ENCODE peak calls at places on chromosomes 12 and 14, in six cellular contexts. One of them, this sample, is unnamed.

GRCh38 chr14:31592122-31592521 is 30.9 kb downstream of the NUBPL start:
- DNase-seq in WTC11: no peak
- DNase-seq in CD4-positive, alpha-beta T cell: no peak
- DNase-seq in colonic mucosa: no peak
- DNase-seq in lower leg skin: no peak
- DNase-seq in psoas muscle: no peak
- DNase-seq in this sample: no peak

GRCh38 chr14:102590667-102591099 is 1.8 kb upstream of the RCOR1 start:
- DNase-seq in WTC11: peak
- DNase-seq in CD4-positive, alpha-beta T cell: no peak
- DNase-seq in colonic mucosa: peak
- DNase-seq in lower leg skin: no peak
- DNase-seq in psoas muscle: peak
- DNase-seq in this sample: peak

GRCh38 chr14:101017209-101017608 is 113.7 kb upstream of the RTL1 start:
- DNase-seq in WTC11: no peak
- DNase-seq in CD4-positive, alpha-beta T cell: no peak
- DNase-seq in colonic mucosa: no peak
- DNase-seq in lower leg skin: no peak
- DNase-seq in psoas muscle: no peak
- DNase-seq in this sample: no peak

GRCh38 chr14:65850429-65851145 is 438.1 kb downstream of the FUT8 start:
- DNase-seq in WTC11: no peak
- DNase-seq in CD4-positive, alpha-beta T cell: peak
- DNase-seq in colonic mucosa: no peak
- DNase-seq in lower leg skin: peak
- DNase-seq in psoas muscle: no peak
- DNase-seq in this sample: no peak

GRCh38 chr12:76360316-76360715 is 12.1 kb upstream of the BBS10 start:
- DNase-seq in WTC11: no peak
- DNase-seq in CD4-positive, alpha-beta T cell: no peak
- DNase-seq in colonic mucosa: no peak
- DNase-seq in lower leg skin: peak
- DNase-seq in psoas muscle: no peak
- DNase-seq in this sample: no peak

GRCh38 chr14:66379116-66379515 is 107.1 kb upstream of the CCDC196 start:
- DNase-seq in WTC11: no peak
- DNase-seq in CD4-positive, alpha-beta T cell: no peak
- DNase-seq in colonic mucosa: no peak
- DNase-seq in lower leg skin: no peak
- DNase-seq in psoas muscle: no peak
- DNase-seq in this sample: no peak

GRCh38 chr14:33646692-33647260 is 304.1 kb downstream of the EGLN3 start:
- DNase-seq in WTC11: no peak
- DNase-seq in CD4-positive, alpha-beta T cell: no peak
- DNase-seq in colonic mucosa: no peak
- DNase-seq in lower leg skin: no peak
- DNase-seq in psoas muscle: no peak
- DNase-seq in this sample: no peak

GRCh38 chr12:124529595-124530276 is 37.7 kb downstream of the NCOR2 start:
- DNase-seq in WTC11: no peak
- DNase-seq in CD4-positive, alpha-beta T cell: no peak
- DNase-seq in colonic mucosa: no peak
- DNase-seq in lower leg skin: no peak
- DNase-seq in psoas muscle: no peak
- DNase-seq in this sample: no peak

GRCh38 chr12:51399893-51400292 is 8.7 kb upstream of the GALNT6 start:
- DNase-seq in WTC11: no peak
- DNase-seq in CD4-positive, alpha-beta T cell: no peak
- DNase-seq in colonic mucosa: peak
- DNase-seq in lower leg skin: no peak
- DNase-seq in psoas muscle: no peak
- DNase-seq in this sample: no peak

GRCh38 chr14:53391631-53392030 is 238.5 kb upstream of the DDHD1 start:
- DNase-seq in WTC11: no peak
- DNase-seq in CD4-positive, alpha-beta T cell: no peak
- DNase-seq in colonic mucosa: no peak
- DNase-seq in lower leg skin: no peak
- DNase-seq in psoas muscle: no peak
- DNase-seq in this sample: no peak

GRCh38 chr12:4268549-4269181 is 4.9 kb upstream of the CCND2 start:
- DNase-seq in WTC11: no peak
- DNase-seq in CD4-positive, alpha-beta T cell: no peak
- DNase-seq in colonic mucosa: peak
- DNase-seq in lower leg skin: peak
- DNase-seq in psoas muscle: no peak
- DNase-seq in this sample: no peak

GRCh38 chr14:94581127-94581999 is at the start of gene SERPINA5:
- DNase-seq in WTC11: peak
- DNase-seq in CD4-positive, alpha-beta T cell: no peak
- DNase-seq in colonic mucosa: no peak
- DNase-seq in lower leg skin: peak
- DNase-seq in psoas muscle: peak
- DNase-seq in this sample: no peak

GRCh38 chr12:121986494-121987245 is 35.0 kb upstream of the BCL7A start:
- DNase-seq in WTC11: no peak
- DNase-seq in CD4-positive, alpha-beta T cell: no peak
- DNase-seq in colonic mucosa: no peak
- DNase-seq in lower leg skin: no peak
- DNase-seq in psoas muscle: no peak
- DNase-seq in this sample: no peak

GRCh38 chr14:100374891-100375272 is 51.7 kb downstream of the SLC25A47 start:
- DNase-seq in WTC11: no peak
- DNase-seq in CD4-positive, alpha-beta T cell: no peak
- DNase-seq in colonic mucosa: no peak
- DNase-seq in lower leg skin: no peak
- DNase-seq in psoas muscle: no peak
- DNase-seq in this sample: no peak

DNA sequence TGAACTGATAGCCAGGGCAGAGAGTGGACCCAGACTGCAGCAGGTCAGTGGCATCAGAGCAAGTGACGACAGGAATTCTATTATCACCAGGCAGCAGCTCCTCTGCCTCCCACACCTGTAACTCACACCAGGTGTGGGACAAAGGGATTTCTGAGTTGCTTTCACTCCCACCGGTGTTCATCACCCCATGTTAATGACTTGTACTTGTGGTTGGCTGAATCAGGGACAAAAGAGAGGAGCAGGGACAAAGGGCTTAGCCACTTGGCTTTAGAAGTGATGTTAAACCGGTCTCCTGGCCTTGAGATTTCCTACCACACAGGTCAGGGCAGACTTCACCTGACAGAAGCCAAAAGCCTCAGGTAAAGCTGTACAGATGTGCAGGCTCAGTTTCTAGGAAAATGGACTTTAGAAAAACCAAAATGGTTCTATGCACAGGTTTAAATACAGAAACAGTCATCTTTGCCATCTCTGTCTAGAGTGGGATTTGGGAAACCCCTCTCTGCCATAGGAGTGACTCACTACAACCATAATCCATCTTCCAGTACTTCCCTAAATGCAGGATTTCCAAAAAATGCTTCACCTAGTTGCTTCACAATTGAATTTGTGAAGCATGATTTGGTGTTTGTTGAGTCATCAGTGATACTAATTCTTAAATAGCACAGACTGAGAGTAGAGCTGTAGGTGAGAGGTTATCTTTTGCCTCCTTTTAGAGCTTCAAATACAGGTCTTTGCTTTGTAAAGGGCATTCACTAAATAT is 158.5 kb downstream of the PRKCH start:
- DNase-seq in WTC11: no peak
- DNase-seq in CD4-positive, alpha-beta T cell: no peak
- DNase-seq in colonic mucosa: no peak
- DNase-seq in lower leg skin: no peak
- DNase-seq in psoas muscle: no peak
- DNase-seq in this sample: no peak
- TF ChIP-seq CTCF in WTC11: no peak
- TF ChIP-seq CTCF in CD4-positive, alpha-beta T cell: no peak
- TF ChIP-seq CTCF in colonic mucosa: no peak
- TF ChIP-seq CTCF in lower leg skin: no peak
- TF ChIP-seq CTCF in psoas muscle: no peak
- TF ChIP-seq CTCF in this sample: no peak

GRCh38 chr12:21252070-21252469 is 82.6 kb downstream of the SLCO1A2 start:
- DNase-seq in WTC11: no peak
- DNase-seq in CD4-positive, alpha-beta T cell: no peak
- DNase-seq in colonic mucosa: no peak
- DNase-seq in lower leg skin: no peak
- DNase-seq in psoas muscle: no peak
- DNase-seq in this sample: no peak
- TF ChIP-seq CTCF in WTC11: no peak
- TF ChIP-seq CTCF in CD4-positive, alpha-beta T cell: no peak
- TF ChIP-seq CTCF in colonic mucosa: no peak
- TF ChIP-seq CTCF in lower leg skin: no peak
- TF ChIP-seq CTCF in psoas muscle: no peak
- TF ChIP-seq CTCF in this sample: no peak

GRCh38 chr14:59583755-59584154 is 7.1 kb upstream of the CCDC175 start:
- DNase-seq in WTC11: no peak
- DNase-seq in CD4-positive, alpha-beta T cell: no peak
- DNase-seq in colonic mucosa: no peak
- DNase-seq in lower leg skin: no peak
- DNase-seq in psoas muscle: no peak
- DNase-seq in this sample: no peak

GRCh38 chr14:59588136-59588535 is 11.5 kb upstream of the CCDC175 start:
- DNase-seq in WTC11: no peak
- DNase-seq in CD4-positive, alpha-beta T cell: no peak
- DNase-seq in colonic mucosa: no peak
- DNase-seq in lower leg skin: no peak
- DNase-seq in psoas muscle: no peak
- DNase-seq in this sample: no peak

GRCh38 chr14:59582161-59582560 is 5.5 kb upstream of the CCDC175 start:
- DNase-seq in WTC11: no peak
- DNase-seq in CD4-positive, alpha-beta T cell: no peak
- DNase-seq in colonic mucosa: no peak
- DNase-seq in lower leg skin: no peak
- DNase-seq in psoas muscle: no peak
- DNase-seq in this sample: no peak

GRCh38 chr14:59585891-59586554 is 9.4 kb upstream of the CCDC175 start:
- DNase-seq in WTC11: no peak
- DNase-seq in CD4-positive, alpha-beta T cell: no peak
- DNase-seq in colonic mucosa: no peak
- DNase-seq in lower leg skin: no peak
- DNase-seq in psoas muscle: no peak
- DNase-seq in this sample: no peak

GRCh38 chr14:59582845-59583509 is 6.4 kb upstream of the CCDC175 start:
- DNase-seq in WTC11: peak
- DNase-seq in CD4-positive, alpha-beta T cell: no peak
- DNase-seq in colonic mucosa: no peak
- DNase-seq in lower leg skin: no peak
- DNase-seq in psoas muscle: no peak
- DNase-seq in this sample: peak
- TF ChIP-seq CTCF in WTC11: peak
- TF ChIP-seq CTCF in CD4-positive, alpha-beta T cell: no peak
- TF ChIP-seq CTCF in colonic mucosa: no peak
- TF ChIP-seq CTCF in lower leg skin: no peak
- TF ChIP-seq CTCF in psoas muscle: no peak
- TF ChIP-seq CTCF in this sample: peak

DNA sequence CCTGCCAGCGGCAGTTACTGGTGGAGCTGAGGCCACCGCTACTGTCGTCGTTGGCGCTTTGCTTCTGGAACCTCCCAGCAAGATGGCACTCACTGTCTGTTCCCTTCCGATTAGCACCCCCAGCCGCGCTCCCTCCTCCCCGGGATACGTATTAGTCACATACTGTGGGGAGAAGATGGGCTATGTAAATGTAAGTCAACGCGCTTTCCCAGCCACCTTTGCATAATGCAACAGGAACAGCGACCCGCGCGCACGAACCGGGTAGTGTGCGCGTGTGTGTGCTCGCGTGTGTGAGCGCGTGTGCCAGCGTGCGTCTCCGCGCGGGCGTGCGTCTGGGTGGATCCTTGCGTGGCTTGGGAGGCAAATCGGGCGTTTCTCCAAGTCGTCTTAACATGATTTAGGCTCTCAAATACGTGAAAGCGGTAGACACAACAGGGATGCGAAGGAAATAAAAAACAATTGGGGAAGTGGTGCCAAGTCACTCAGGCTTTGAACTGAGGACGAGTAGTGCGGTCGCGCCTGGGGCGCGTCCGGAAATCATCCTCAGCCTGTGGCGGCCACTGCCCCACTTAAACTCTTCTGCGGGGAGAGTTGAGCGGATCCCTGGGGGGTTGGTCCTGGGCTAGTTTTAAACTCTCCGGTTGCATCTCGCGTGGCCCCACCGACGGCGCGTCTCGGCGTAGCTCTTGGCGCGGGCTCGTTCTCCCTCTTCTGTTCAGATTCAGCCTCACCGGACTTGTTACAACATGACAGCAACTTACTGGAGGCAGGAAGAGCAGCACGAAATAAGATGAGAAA is 1.8 kb downstream of the FLRT2 start:
- DNase-seq in WTC11: peak
- DNase-seq in CD4-positive, alpha-beta T cell: no peak
- DNase-seq in colonic mucosa: peak
- DNase-seq in lower leg skin: peak
- DNase-seq in psoas muscle: peak
- DNase-seq in this sample: peak
- TF ChIP-seq CTCF in WTC11: no peak
- TF ChIP-seq CTCF in CD4-positive, alpha-beta T cell: no peak
- TF ChIP-seq CTCF in colonic mucosa: no peak
- TF ChIP-seq CTCF in lower leg skin: no peak
- TF ChIP-seq CTCF in psoas muscle: peak
- TF ChIP-seq CTCF in this sample: no peak

GRCh38 chr14:87994974-87995373 is 2.0 kb upstream of the GALC start:
- DNase-seq in WTC11: no peak
- DNase-seq in CD4-positive, alpha-beta T cell: no peak
- DNase-seq in colonic mucosa: no peak
- DNase-seq in lower leg skin: no peak
- DNase-seq in psoas muscle: no peak
- DNase-seq in this sample: no peak
- TF ChIP-seq CTCF in WTC11: no peak
- TF ChIP-seq CTCF in CD4-positive, alpha-beta T cell: no peak
- TF ChIP-seq CTCF in colonic mucosa: no peak
- TF ChIP-seq CTCF in lower leg skin: no peak
- TF ChIP-seq CTCF in psoas muscle: no peak
- TF ChIP-seq CTCF in this sample: no peak

GRCh38 chr14:63760014-63760413 is 32.1 kb upstream of the SGPP1 start:
- DNase-seq in WTC11: no peak
- DNase-seq in CD4-positive, alpha-beta T cell: no peak
- DNase-seq in colonic mucosa: no peak
- DNase-seq in lower leg skin: no peak
- DNase-seq in psoas muscle: no peak
- DNase-seq in this sample: no peak

GRCh38 chr14:63761356-63762117 is 33.7 kb upstream of the SGPP1 start:
- DNase-seq in WTC11: no peak
- DNase-seq in CD4-positive, alpha-beta T cell: no peak
- DNase-seq in colonic mucosa: no peak
- DNase-seq in lower leg skin: no peak
- DNase-seq in psoas muscle: no peak
- DNase-seq in this sample: peak

GRCh38 chr14:63752449-63753169 is 24.7 kb upstream of the SGPP1 start:
- DNase-seq in WTC11: no peak
- DNase-seq in CD4-positive, alpha-beta T cell: no peak
- DNase-seq in colonic mucosa: peak
- DNase-seq in lower leg skin: no peak
- DNase-seq in psoas muscle: no peak
- DNase-seq in this sample: no peak

GRCh38 chr14:63759454-63759853 is 31.6 kb upstream of the SGPP1 start:
- DNase-seq in WTC11: no peak
- DNase-seq in CD4-positive, alpha-beta T cell: no peak
- DNase-seq in colonic mucosa: no peak
- DNase-seq in lower leg skin: no peak
- DNase-seq in psoas muscle: no peak
- DNase-seq in this sample: no peak

GRCh38 chr14:63757211-63757610 is 29.3 kb upstream of the SGPP1 start:
- DNase-seq in WTC11: no peak
- DNase-seq in CD4-positive, alpha-beta T cell: no peak
- DNase-seq in colonic mucosa: no peak
- DNase-seq in lower leg skin: no peak
- DNase-seq in psoas muscle: no peak
- DNase-seq in this sample: no peak
- TF ChIP-seq CTCF in WTC11: no peak
- TF ChIP-seq CTCF in CD4-positive, alpha-beta T cell: no peak
- TF ChIP-seq CTCF in colonic mucosa: no peak
- TF ChIP-seq CTCF in lower leg skin: no peak
- TF ChIP-seq CTCF in psoas muscle: no peak
- TF ChIP-seq CTCF in this sample: no peak

This sample was measured in lower lobe of right lung.